ENCODE peak calls at places on chromosomes 1 and 21, in eight cellular contexts. U, Y, E, T, N, W, L and H are unnamed samples.

GRCh38 chr1:181936768-181937581 is 124.5 kb downstream of the ZNF648 start:
- DNase-seq in N (peak), E (peak), T (no peak), W (peak), U (peak), Y (peak), L (peak), H (no peak)

GRCh38 chr1:21324368-21325137 is 34.3 kb upstream of the ECE1 start:
- DNase-seq in N (no peak), W (peak), U (no peak), E (no peak), Y (peak), T (peak), L (peak), H (no peak)

GRCh38 chr1:160256396-160257046 is 5.8 kb downstream of the DCAF8 start:
- DNase-seq in U (no peak), N (peak), T (peak), L (no peak), W (no peak), E (no peak), Y (no peak), H (no peak)

GRCh38 chr1:2079396-2080085 is 29.3 kb downstream of the PRKCZ start:
- DNase-seq in E (no peak), W (no peak), L (no peak), T (no peak), U (no peak), N (no peak), Y (no peak), H (no peak)

GRCh38 chr1:164695956-164696665 is 137.1 kb downstream of the PBX1 start:
- DNase-seq in Y (no peak), W (no peak), U (no peak), T (peak), N (no peak), E (no peak), L (no peak), H (no peak)

GRCh38 chr1:210260087-210260486 is 27.5 kb downstream of the SERTAD4 start:
- DNase-seq in T (no peak), W (no peak), U (no peak), E (no peak), N (no peak), Y (no peak), L (no peak), H (no peak)

GRCh38 chr1:150970818-150971582 is 3.6 kb downstream of the CERS2 start:
- DNase-seq in N (no peak), U (peak), E (no peak), W (peak), L (peak), Y (no peak), T (peak), H (no peak)

GRCh38 chr1:79042117-79042516 is 35.6 kb upstream of the ADGRL4 start:
- DNase-seq in E (no peak), L (no peak), W (no peak), U (no peak), Y (no peak), T (peak), N (no peak), H (no peak)

GRCh38 chr1:70426154-70427131 is 15.4 kb downstream of the CTH start:
- DNase-seq in U (no peak), W (no peak), L (no peak), N (no peak), T (no peak), E (no peak), Y (no peak), H (no peak)

GRCh38 chr1:161738627-161739287 is 10.8 kb upstream of the DUSP12 start:
- DNase-seq in L (no peak), T (peak), Y (peak), W (peak), E (peak), U (peak), N (peak), H (peak)

GRCh38 chr1:22248746-22249145 is 105.8 kb upstream of the WNT4 start:
- DNase-seq in N (no peak), T (no peak), L (no peak), U (no peak), Y (no peak), E (no peak), W (no peak), H (no peak)

GRCh38 chr21:34022557-34023335 is 50.6 kb upstream of the MRPS6 start:
- DNase-seq in W (no peak), Y (no peak), U (no peak), N (no peak), L (no peak), E (no peak), T (no peak), H (peak)

GRCh38 chr1:63915121-63915520 is 141.3 kb downstream of the ROR1 start:
- DNase-seq in Y (no peak), W (no peak), E (no peak), T (peak), N (no peak), L (no peak), U (peak), H (peak)